ENCODE peak calls at places on chromosomes 12 and 14, in six cellular contexts. One of them, this sample, is unnamed.

GRCh38 chr14:105591052-105591451 is 64.7 kb downstream of the TMEM121 start:
- DNase-seq in mesendoderm: no peak
- DNase-seq in mesenchymal stem cell: no peak
- DNase-seq in IMR-90: no peak
- DNase-seq in H9: no peak
- DNase-seq in neuronal stem cell: no peak
- DNase-seq in this sample: no peak

GRCh38 chr14:77707355-77707723 is 484 bp downstream of the ALKBH1 start:
- DNase-seq in IMR-90: peak; percentile 63
- DNase-seq in mesendoderm: peak; percentile 51
- DNase-seq in mesenchymal stem cell: peak; percentile 71
- DNase-seq in neuronal stem cell: peak; percentile 14
- DNase-seq in H9: no peak
- DNase-seq in this sample: no peak

GRCh38 chr12:5433840-5434646 is 2.1 kb downstream of the NTF3 start:
- DNase-seq in mesenchymal stem cell: peak; percentile 42
- DNase-seq in neuronal stem cell: peak; percentile 12
- DNase-seq in IMR-90: no peak
- DNase-seq in H9: no peak
- DNase-seq in mesendoderm: peak; percentile 28
- DNase-seq in this sample: no peak

GRCh38 chr14:36604757-36605505 is 22.5 kb upstream of the NKX2-8 start:
- DNase-seq in mesendoderm: peak; percentile 91
- DNase-seq in IMR-90: peak; percentile 66
- DNase-seq in mesenchymal stem cell: peak; percentile 74
- DNase-seq in H9: peak; percentile 69
- DNase-seq in neuronal stem cell: peak; percentile 84
- DNase-seq in this sample: peak; percentile 70

GRCh38 chr14:28083456-28083855 is 683.1 kb upstream of the FOXG1 start:
- DNase-seq in IMR-90: no peak
- DNase-seq in mesenchymal stem cell: no peak
- DNase-seq in mesendoderm: no peak
- DNase-seq in H9: no peak
- DNase-seq in neuronal stem cell: no peak
- DNase-seq in this sample: no peak

GRCh38 chr14:93958567-93959238 is 17.7 kb downstream of the ASB2 start:
- DNase-seq in mesenchymal stem cell: no peak
- DNase-seq in mesendoderm: no peak
- DNase-seq in neuronal stem cell: no peak
- DNase-seq in IMR-90: no peak
- DNase-seq in H9: no peak
- DNase-seq in this sample: no peak

GRCh38 chr14:69326611-69327010 is 66.7 kb downstream of the GALNT16 start:
- DNase-seq in neuronal stem cell: no peak
- DNase-seq in IMR-90: no peak
- DNase-seq in mesendoderm: no peak
- DNase-seq in mesenchymal stem cell: no peak
- DNase-seq in H9: no peak
- DNase-seq in this sample: no peak

GRCh38 chr14:75849496-75849895 is 132.3 kb downstream of the TGFB3 start:
- DNase-seq in H9: no peak
- DNase-seq in neuronal stem cell: no peak
- DNase-seq in mesendoderm: no peak
- DNase-seq in mesenchymal stem cell: no peak
- DNase-seq in IMR-90: no peak
- DNase-seq in this sample: no peak

GRCh38 chr12:49428652-49429549 is 61.6 kb downstream of the SPATS2 start:
- DNase-seq in neuronal stem cell: no peak
- DNase-seq in mesenchymal stem cell: peak; percentile 67
- DNase-seq in H9: no peak
- DNase-seq in IMR-90: peak; percentile 86
- DNase-seq in mesendoderm: peak; percentile 51
- DNase-seq in this sample: no peak

GRCh38 chr14:59275668-59276067 is 87.2 kb downstream of the DAAM1 start:
- DNase-seq in neuronal stem cell: no peak
- DNase-seq in mesendoderm: no peak
- DNase-seq in IMR-90: peak; percentile 93
- DNase-seq in H9: no peak
- DNase-seq in mesenchymal stem cell: peak; percentile 69
- DNase-seq in this sample: no peak

GRCh38 chr12:96500686-96501085 is 11.3 kb downstream of the CFAP54 start:
- DNase-seq in mesendoderm: no peak
- DNase-seq in H9: no peak
- DNase-seq in neuronal stem cell: no peak
- DNase-seq in mesenchymal stem cell: no peak
- DNase-seq in IMR-90: peak; percentile 40
- DNase-seq in this sample: no peak

GRCh38 chr14:93975791-93976476 is 436 bp downstream of the ASB2 start:
- DNase-seq in H9: no peak
- DNase-seq in neuronal stem cell: no peak
- DNase-seq in mesenchymal stem cell: no peak
- DNase-seq in IMR-90: no peak
- DNase-seq in mesendoderm: peak; percentile 45
- DNase-seq in this sample: no peak

GRCh38 chr14:75803768-75804167 is 142.7 kb downstream of the TTLL5 start:
- DNase-seq in neuronal stem cell: peak; percentile 53
- DNase-seq in H9: no peak
- DNase-seq in mesendoderm: peak; percentile 26
- DNase-seq in mesenchymal stem cell: no peak
- DNase-seq in IMR-90: no peak
- DNase-seq in this sample: no peak

GRCh38 chr14:64983439-64984310 is 3.0 kb upstream of the FNTB start:
- DNase-seq in IMR-90: peak; percentile 74
- DNase-seq in neuronal stem cell: no peak
- DNase-seq in mesenchymal stem cell: peak; percentile 59
- DNase-seq in H9: no peak
- DNase-seq in mesendoderm: peak; percentile 60
- DNase-seq in this sample: no peak

GRCh38 chr14:61472801-61473376 is 151.5 kb downstream of the PRKCH start:
- DNase-seq in mesendoderm: no peak
- DNase-seq in neuronal stem cell: no peak
- DNase-seq in H9: no peak
- DNase-seq in IMR-90: peak; percentile 24
- DNase-seq in mesenchymal stem cell: peak; percentile 50
- DNase-seq in this sample: no peak

GRCh38 chr12:2697057-2697456 is 97.7 kb upstream of the FKBP4 start:
- DNase-seq in mesenchymal stem cell: no peak
- DNase-seq in H9: peak; percentile 20
- DNase-seq in IMR-90: no peak
- DNase-seq in mesendoderm: no peak
- DNase-seq in neuronal stem cell: no peak
- DNase-seq in this sample: no peak
- H2BK15ac ChIP-seq in mesenchymal stem cell: no peak overlapping the region
- H2BK15ac ChIP-seq in H9: no peak overlapping the region
- H2BK15ac ChIP-seq in IMR-90: no peak overlapping the region
- H2BK15ac ChIP-seq in mesendoderm: no peak overlapping the region
- H2BK15ac ChIP-seq in neuronal stem cell: no peak overlapping the region
- H2BK15ac ChIP-seq in this sample: no peak overlapping the region

DNA sequence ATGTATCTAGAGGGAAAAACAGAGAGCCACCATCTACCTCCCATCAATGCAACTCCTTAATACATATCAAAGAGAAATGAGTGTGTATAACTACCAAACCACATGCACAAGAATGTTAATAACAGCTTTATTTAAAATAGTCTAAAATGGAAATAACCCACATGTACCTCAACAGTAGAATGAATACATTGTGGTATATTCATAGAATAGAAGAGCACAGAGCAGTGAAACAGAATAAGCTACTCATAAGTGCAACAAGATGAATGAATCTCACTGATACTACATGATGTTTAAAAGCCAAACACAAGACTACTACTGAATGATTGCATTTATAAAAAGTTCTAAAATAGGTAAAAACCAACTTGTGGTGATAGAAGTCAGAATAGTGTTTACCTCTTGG is 232.5 kb downstream of the BTG1 start:
- DNase-seq in mesenchymal stem cell: no peak
- DNase-seq in IMR-90: no peak
- DNase-seq in mesendoderm: no peak
- DNase-seq in neuronal stem cell: no peak
- DNase-seq in H9: no peak
- DNase-seq in this sample: no peak
- H2BK15ac ChIP-seq in mesenchymal stem cell: no peak overlapping the region
- H2BK15ac ChIP-seq in IMR-90: no peak overlapping the region
- H2BK15ac ChIP-seq in mesendoderm: no peak overlapping the region
- H2BK15ac ChIP-seq in neuronal stem cell: no peak overlapping the region
- H2BK15ac ChIP-seq in H9: no peak overlapping the region
- H2BK15ac ChIP-seq in this sample: no peak overlapping the region

GRCh38 chr14:21686468-21686867 is 12.8 kb upstream of the OR4E1 start:
- DNase-seq in neuronal stem cell: no peak
- DNase-seq in mesendoderm: no peak
- DNase-seq in H9: no peak
- DNase-seq in mesenchymal stem cell: no peak
- DNase-seq in IMR-90: no peak
- DNase-seq in this sample: no peak
- H2BK15ac ChIP-seq in neuronal stem cell: no peak overlapping the region
- H2BK15ac ChIP-seq in mesendoderm: no peak overlapping the region
- H2BK15ac ChIP-seq in H9: no peak overlapping the region
- H2BK15ac ChIP-seq in mesenchymal stem cell: no peak overlapping the region
- H2BK15ac ChIP-seq in IMR-90: no peak overlapping the region
- H2BK15ac ChIP-seq in this sample: no peak overlapping the region

GRCh38 chr14:35405304-35405996 is 901 bp upstream of the NFKBIA start:
- DNase-seq in mesenchymal stem cell: no peak
- DNase-seq in H9: no peak
- DNase-seq in neuronal stem cell: no peak
- DNase-seq in IMR-90: no peak
- DNase-seq in mesendoderm: peak; percentile 74
- DNase-seq in this sample: no peak

GRCh38 chr14:35404496-35405303 is at the start of gene NFKBIA:
- DNase-seq in neuronal stem cell: peak; percentile 80
- DNase-seq in mesenchymal stem cell: peak; percentile 95
- DNase-seq in IMR-90: peak; percentile 88
- DNase-seq in H9: peak; percentile 81
- DNase-seq in mesendoderm: peak; percentile 90
- DNase-seq in this sample: peak; percentile 83

GRCh38 chr14:35403085-35403396 is 1.5 kb downstream of the NFKBIA start:
- DNase-seq in mesendoderm: no peak
- DNase-seq in neuronal stem cell: no peak
- DNase-seq in mesenchymal stem cell: no peak
- DNase-seq in H9: no peak
- DNase-seq in IMR-90: peak; percentile 58
- DNase-seq in this sample: no peak

GRCh38 chr14:35403397-35404245 is 928 bp downstream of the NFKBIA start:
- DNase-seq in IMR-90: peak; percentile 92
- DNase-seq in mesenchymal stem cell: peak; percentile 92
- DNase-seq in H9: peak; percentile 85
- DNase-seq in mesendoderm: peak; percentile 91
- DNase-seq in neuronal stem cell: peak; percentile 74
- DNase-seq in this sample: no peak

DNA sequence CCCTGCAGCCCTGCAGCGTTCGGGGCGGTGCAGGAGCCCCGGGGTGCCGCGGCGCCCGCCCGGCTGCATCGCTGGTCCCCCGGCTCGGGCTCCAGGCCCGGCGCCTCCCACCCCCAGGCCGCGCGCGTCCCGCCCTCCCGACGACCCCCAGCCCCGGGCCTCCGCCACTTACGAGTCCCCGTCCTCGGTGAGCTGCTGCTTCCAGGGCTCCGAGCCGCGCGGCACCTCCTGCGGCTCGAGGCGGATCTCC is 378 bp downstream of the NFKBIA start:
- DNase-seq in mesendoderm: no peak
- DNase-seq in neuronal stem cell: no peak
- DNase-seq in IMR-90: no peak
- DNase-seq in H9: no peak
- DNase-seq in mesenchymal stem cell: no peak
- DNase-seq in this sample: no peak
- H2BK15ac ChIP-seq in mesendoderm: no peak overlapping the region
- H2BK15ac ChIP-seq in neuronal stem cell: peak overlapping the region; percentile 55
- H2BK15ac ChIP-seq in IMR-90: no peak overlapping the region
- H2BK15ac ChIP-seq in H9: no peak overlapping the region
- H2BK15ac ChIP-seq in mesenchymal stem cell: peak overlapping the region; percentile 87
- H2BK15ac ChIP-seq in this sample: no peak overlapping the region

DNA sequence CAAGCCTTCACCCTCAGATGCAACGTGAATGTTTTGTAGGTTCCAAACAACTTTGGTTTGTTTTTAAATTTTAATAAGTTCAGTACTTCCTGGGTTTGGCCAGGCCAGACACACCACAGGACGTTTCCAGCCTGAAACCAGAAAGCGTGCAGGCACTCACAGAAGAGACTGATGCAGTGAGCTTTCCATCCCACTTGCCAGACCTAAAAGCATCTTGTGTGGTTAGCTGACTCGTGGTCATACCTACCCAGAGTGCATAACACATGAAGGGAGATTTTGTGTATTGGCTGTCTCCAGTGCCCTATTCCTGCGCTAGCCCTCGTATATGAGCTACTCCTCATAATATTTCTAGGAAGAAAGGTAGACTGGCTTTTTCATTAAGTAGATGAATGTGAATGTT is 297.3 kb upstream of the FAR2 start:
- DNase-seq in mesendoderm: no peak
- DNase-seq in H9: no peak
- DNase-seq in neuronal stem cell: no peak
- DNase-seq in IMR-90: peak; percentile 14
- DNase-seq in mesenchymal stem cell: no peak
- DNase-seq in this sample: no peak
- H2BK15ac ChIP-seq in mesendoderm: no peak overlapping the region
- H2BK15ac ChIP-seq in H9: no peak overlapping the region
- H2BK15ac ChIP-seq in neuronal stem cell: no peak overlapping the region
- H2BK15ac ChIP-seq in IMR-90: no peak overlapping the region
- H2BK15ac ChIP-seq in mesenchymal stem cell: no peak overlapping the region
- H2BK15ac ChIP-seq in this sample: no peak overlapping the region

GRCh38 chr12:18559242-18559641 is 178.6 kb downstream of the PLCZ1 start:
- DNase-seq in IMR-90: no peak
- DNase-seq in mesendoderm: no peak
- DNase-seq in neuronal stem cell: no peak
- DNase-seq in mesenchymal stem cell: no peak
- DNase-seq in H9: no peak
- DNase-seq in this sample: no peak

GRCh38 chr12:18551703-18552102 is 186.1 kb downstream of the PLCZ1 start:
- DNase-seq in mesendoderm: peak; percentile 7
- DNase-seq in H9: no peak
- DNase-seq in neuronal stem cell: no peak
- DNase-seq in IMR-90: no peak
- DNase-seq in mesenchymal stem cell: no peak
- DNase-seq in this sample: no peak

GRCh38 chr12:18552829-18553228 is 185.0 kb downstream of the PLCZ1 start:
- DNase-seq in IMR-90: no peak
- DNase-seq in mesendoderm: no peak
- DNase-seq in H9: no peak
- DNase-seq in neuronal stem cell: no peak
- DNase-seq in mesenchymal stem cell: no peak
- DNase-seq in this sample: no peak

GRCh38 chr12:18556081-18556645 is 181.6 kb downstream of the PLCZ1 start:
- DNase-seq in mesendoderm: peak; percentile 21
- DNase-seq in IMR-90: peak; percentile 12
- DNase-seq in neuronal stem cell: no peak
- DNase-seq in mesenchymal stem cell: no peak
- DNase-seq in H9: no peak
- DNase-seq in this sample: no peak
- H2BK15ac ChIP-seq in mesendoderm: no peak overlapping the region
- H2BK15ac ChIP-seq in IMR-90: no peak overlapping the region
- H2BK15ac ChIP-seq in neuronal stem cell: no peak overlapping the region
- H2BK15ac ChIP-seq in mesenchymal stem cell: no peak overlapping the region
- H2BK15ac ChIP-seq in H9: no peak overlapping the region
- H2BK15ac ChIP-seq in this sample: no peak overlapping the region

GRCh38 chr12:52280319-52280795 is 5.9 kb downstream of the KRT86 start:
- DNase-seq in H9: no peak
- DNase-seq in mesendoderm: no peak
- DNase-seq in IMR-90: peak; percentile 94
- DNase-seq in neuronal stem cell: no peak
- DNase-seq in mesenchymal stem cell: peak; percentile 84
- DNase-seq in this sample: no peak
- H2BK15ac ChIP-seq in H9: no peak overlapping the region
- H2BK15ac ChIP-seq in mesendoderm: no peak overlapping the region
- H2BK15ac ChIP-seq in IMR-90: peak overlapping the region; percentile 100
- H2BK15ac ChIP-seq in neuronal stem cell: no peak overlapping the region
- H2BK15ac ChIP-seq in mesenchymal stem cell: no peak overlapping the region
- H2BK15ac ChIP-seq in this sample: no peak overlapping the region